ENCODE peak calls at places on chromosomes 3 and 15, in ten cellular contexts. One of them, this sample, is unnamed.

GRCh38 chr3:71791634-71792033 is 6.7 kb upstream of the PROK2 start:
- DNase-seq in stimulated activated CD4-positive, alpha-beta T cell treated with anti-CD3 and anti-CD28 coated beads, Interleukin-2, amount 100 ng/mL, for 48 hours: no peak
- DNase-seq in NCI-H1436: no peak
- DNase-seq in small intestine: no peak
- DNase-seq in PC-3: peak
- DNase-seq in smooth muscle cell of the brain vasculature: no peak
- DNase-seq in DND-41: no peak
- DNase-seq in HCEC 1CT: no peak
- DNase-seq in lung microvascular endothelial cell: no peak
- DNase-seq in GM10248: no peak
- DNase-seq in this sample: no peak

GRCh38 chr3:49017978-49018706 is at the start of gene DALRD3:
- DNase-seq in lung microvascular endothelial cell: peak
- DNase-seq in HCEC 1CT: peak
- DNase-seq in DND-41: peak
- DNase-seq in smooth muscle cell of the brain vasculature: no peak
- DNase-seq in PC-3: peak
- DNase-seq in small intestine: peak
- DNase-seq in NCI-H1436: peak
- DNase-seq in GM10248: peak
- DNase-seq in stimulated activated CD4-positive, alpha-beta T cell treated with anti-CD3 and anti-CD28 coated beads, Interleukin-2, amount 100 ng/mL, for 48 hours: peak
- DNase-seq in this sample: peak

GRCh38 chr3:124601189-124601588 is 129.1 kb upstream of the UMPS start:
- DNase-seq in lung microvascular endothelial cell: peak
- DNase-seq in HCEC 1CT: no peak
- DNase-seq in PC-3: peak
- DNase-seq in GM10248: no peak
- DNase-seq in smooth muscle cell of the brain vasculature: no peak
- DNase-seq in DND-41: no peak
- DNase-seq in NCI-H1436: no peak
- DNase-seq in small intestine: peak
- DNase-seq in stimulated activated CD4-positive, alpha-beta T cell treated with anti-CD3 and anti-CD28 coated beads, Interleukin-2, amount 100 ng/mL, for 48 hours: no peak
- DNase-seq in this sample: no peak

GRCh38 chr3:151316267-151316991 is at the start of gene GPR87:
- DNase-seq in HCEC 1CT: peak
- DNase-seq in small intestine: peak
- DNase-seq in lung microvascular endothelial cell: no peak
- DNase-seq in PC-3: peak
- DNase-seq in smooth muscle cell of the brain vasculature: no peak
- DNase-seq in NCI-H1436: no peak
- DNase-seq in DND-41: no peak
- DNase-seq in stimulated activated CD4-positive, alpha-beta T cell treated with anti-CD3 and anti-CD28 coated beads, Interleukin-2, amount 100 ng/mL, for 48 hours: no peak
- DNase-seq in GM10248: no peak
- DNase-seq in this sample: peak

GRCh38 chr15:69300129-69300588 is 1.4 kb downstream of the PAQR5 start:
- DNase-seq in NCI-H1436: no peak
- DNase-seq in HCEC 1CT: no peak
- DNase-seq in lung microvascular endothelial cell: no peak
- DNase-seq in small intestine: peak
- DNase-seq in smooth muscle cell of the brain vasculature: no peak
- DNase-seq in GM10248: no peak
- DNase-seq in PC-3: no peak
- DNase-seq in DND-41: no peak
- DNase-seq in stimulated activated CD4-positive, alpha-beta T cell treated with anti-CD3 and anti-CD28 coated beads, Interleukin-2, amount 100 ng/mL, for 48 hours: no peak
- DNase-seq in this sample: no peak

GRCh38 chr3:53162672-53163458 is 1.9 kb downstream of the PRKCD start:
- DNase-seq in lung microvascular endothelial cell: peak
- DNase-seq in HCEC 1CT: no peak
- DNase-seq in stimulated activated CD4-positive, alpha-beta T cell treated with anti-CD3 and anti-CD28 coated beads, Interleukin-2, amount 100 ng/mL, for 48 hours: no peak
- DNase-seq in NCI-H1436: no peak
- DNase-seq in small intestine: peak
- DNase-seq in DND-41: no peak
- DNase-seq in GM10248: no peak
- DNase-seq in PC-3: peak
- DNase-seq in smooth muscle cell of the brain vasculature: no peak
- DNase-seq in this sample: peak

GRCh38 chr3:190382082-190382481 is 5.9 kb upstream of the CLDN16 start:
- DNase-seq in smooth muscle cell of the brain vasculature: peak
- DNase-seq in small intestine: no peak
- DNase-seq in HCEC 1CT: peak
- DNase-seq in DND-41: no peak
- DNase-seq in GM10248: no peak
- DNase-seq in PC-3: peak
- DNase-seq in lung microvascular endothelial cell: no peak
- DNase-seq in stimulated activated CD4-positive, alpha-beta T cell treated with anti-CD3 and anti-CD28 coated beads, Interleukin-2, amount 100 ng/mL, for 48 hours: no peak
- DNase-seq in NCI-H1436: no peak
- DNase-seq in this sample: no peak

GRCh38 chr3:159877924-159878323 is 110.7 kb upstream of the IL12A start:
- DNase-seq in small intestine: no peak
- DNase-seq in NCI-H1436: no peak
- DNase-seq in smooth muscle cell of the brain vasculature: no peak
- DNase-seq in lung microvascular endothelial cell: no peak
- DNase-seq in stimulated activated CD4-positive, alpha-beta T cell treated with anti-CD3 and anti-CD28 coated beads, Interleukin-2, amount 100 ng/mL, for 48 hours: no peak
- DNase-seq in GM10248: no peak
- DNase-seq in PC-3: peak
- DNase-seq in HCEC 1CT: no peak
- DNase-seq in DND-41: no peak
- DNase-seq in this sample: no peak

GRCh38 chr15:99340347-99340746 is 89.1 kb downstream of the LRRC28 start:
- DNase-seq in GM10248: no peak
- DNase-seq in lung microvascular endothelial cell: no peak
- DNase-seq in stimulated activated CD4-positive, alpha-beta T cell treated with anti-CD3 and anti-CD28 coated beads, Interleukin-2, amount 100 ng/mL, for 48 hours: no peak
- DNase-seq in small intestine: peak
- DNase-seq in DND-41: no peak
- DNase-seq in PC-3: no peak
- DNase-seq in HCEC 1CT: no peak
- DNase-seq in NCI-H1436: no peak
- DNase-seq in smooth muscle cell of the brain vasculature: no peak
- DNase-seq in this sample: no peak

GRCh38 chr15:39403674-39404117 is 177.2 kb upstream of the THBS1 start:
- DNase-seq in lung microvascular endothelial cell: peak
- DNase-seq in stimulated activated CD4-positive, alpha-beta T cell treated with anti-CD3 and anti-CD28 coated beads, Interleukin-2, amount 100 ng/mL, for 48 hours: no peak
- DNase-seq in DND-41: no peak
- DNase-seq in GM10248: no peak
- DNase-seq in PC-3: peak
- DNase-seq in HCEC 1CT: peak
- DNase-seq in NCI-H1436: peak
- DNase-seq in smooth muscle cell of the brain vasculature: peak
- DNase-seq in small intestine: no peak
- DNase-seq in this sample: no peak

GRCh38 chr3:27805282-27805681 is 83.2 kb upstream of the EOMES start:
- DNase-seq in DND-41: no peak
- DNase-seq in lung microvascular endothelial cell: no peak
- DNase-seq in small intestine: no peak
- DNase-seq in PC-3: no peak
- DNase-seq in HCEC 1CT: no peak
- DNase-seq in smooth muscle cell of the brain vasculature: no peak
- DNase-seq in stimulated activated CD4-positive, alpha-beta T cell treated with anti-CD3 and anti-CD28 coated beads, Interleukin-2, amount 100 ng/mL, for 48 hours: no peak
- DNase-seq in NCI-H1436: no peak
- DNase-seq in GM10248: no peak
- DNase-seq in this sample: no peak

GRCh38 chr3:115518100-115518852 is 105.0 kb upstream of the GAP43 start:
- DNase-seq in stimulated activated CD4-positive, alpha-beta T cell treated with anti-CD3 and anti-CD28 coated beads, Interleukin-2, amount 100 ng/mL, for 48 hours: no peak
- DNase-seq in HCEC 1CT: peak
- DNase-seq in DND-41: no peak
- DNase-seq in small intestine: peak
- DNase-seq in PC-3: peak
- DNase-seq in NCI-H1436: peak
- DNase-seq in smooth muscle cell of the brain vasculature: peak
- DNase-seq in GM10248: no peak
- DNase-seq in lung microvascular endothelial cell: peak
- DNase-seq in this sample: no peak

This sample was measured in activated T-cell treated with anti-CD3 and anti-CD28 coated beads for 24 hours.